ENCODE peak calls at places on chromosome 5, in eight cellular contexts. D, V, N, Q, X, I, B and J are unnamed samples.
A peak's percentile ranks its signal among the peaks of the same experiment; 100 is the strongest.

GRCh38 chr5:110414360-110414759 is 312.1 kb downstream of the TMEM232 start:
- DNase-seq in D (peak; percentile 18), V (no peak), X (no peak), I (no peak), Q (no peak), B (no peak), N (no peak), J (no peak)

GRCh38 chr5:153926201-153926600 is 112.5 kb downstream of the FAM114A2 start:
- DNase-seq in X (no peak), V (no peak), N (no peak), D (no peak), Q (no peak), B (no peak), I (no peak), J (no peak)

GRCh38 chr5:114434396-114435219 is 72.7 kb downstream of the KCNN2 start:
- DNase-seq in N (no peak), B (no peak), D (no peak), Q (no peak), X (no peak), V (no peak), I (no peak), J (no peak)

GRCh38 chr5:143934821-143935220 is 122.9 kb downstream of the HMHB1 start:
- DNase-seq in N (no peak), X (no peak), D (no peak), I (no peak), Q (no peak), B (no peak), V (no peak), J (no peak)

GRCh38 chr5:75933489-75933888 is 149.7 kb upstream of the SV2C start:
- DNase-seq in X (no peak), B (peak; percentile 14), I (no peak), V (no peak), Q (no peak), D (peak; percentile 54), N (no peak), J (no peak)

GRCh38 chr5:31918739-31919138 is 255.4 kb downstream of the GOLPH3 start:
- DNase-seq in I (no peak), B (no peak), D (no peak), X (no peak), N (no peak), V (no peak), Q (no peak), J (no peak)

GRCh38 chr5:67315082-67315801 is 118.6 kb upstream of the CD180 start:
- DNase-seq in D (peak; percentile 58), Q (no peak), B (no peak), V (no peak), N (no peak), X (no peak), I (peak; percentile 14), J (no peak)

GRCh38 chr5:150394103-150394502 is 18.6 kb downstream of the CD74 start:
- DNase-seq in Q (no peak), V (no peak), B (no peak), I (no peak), D (no peak), X (no peak), N (no peak), J (no peak)

GRCh38 chr5:91636351-91636750 is 253.2 kb upstream of the ARRDC3 start:
- DNase-seq in B (no peak), X (no peak), N (no peak), D (peak; percentile 20), Q (no peak), V (no peak), I (no peak), J (no peak)

GRCh38 chr5:41793156-41793770 is 77.0 kb downstream of the OXCT1 start:
- DNase-seq in D (peak; percentile 91), I (no peak), B (peak; percentile 8), X (no peak), V (no peak), N (no peak), Q (no peak), J (no peak)

GRCh38 chr5:153498516-153498915 is 8.0 kb downstream of the GRIA1 start:
- DNase-seq in N (no peak), X (no peak), D (no peak), I (no peak), Q (no peak), B (no peak), V (no peak), J (no peak)

GRCh38 chr5:149433524-149434131 is 54.5 kb upstream of the IL17B start:
- DNase-seq in N (no peak), X (peak; percentile 80), B (no peak), Q (no peak), I (no peak), D (no peak), V (no peak), J (no peak)

GRCh38 chr5:14349029-14349428 is 205.9 kb downstream of the TRIO start:
- DNase-seq in B (no peak), Q (no peak), V (no peak), X (no peak), I (no peak), N (no peak), D (no peak), J (no peak)

GRCh38 chr5:117054141-117054540 is 479.5 kb upstream of the SEMA6A start:
- DNase-seq in I (no peak), N (no peak), Q (no peak), B (no peak), D (no peak), V (no peak), X (no peak), J (no peak)

GRCh38 chr5:106020889-106021288 is 1649.8 kb downstream of the EFNA5 start:
- DNase-seq in I (no peak), X (no peak), B (no peak), V (no peak), N (no peak), D (no peak), Q (no peak), J (no peak)

GRCh38 chr5:155485344-155485743 is 471.8 kb downstream of the KIF4B start:
- DNase-seq in N (no peak), B (no peak), D (no peak), I (no peak), V (no peak), Q (no peak), X (no peak), J (no peak)

GRCh38 chr5:115321309-115321708 is 24.9 kb upstream of the CCDC112 start:
- DNase-seq in I (no peak), B (no peak), V (no peak), N (peak; percentile 37), Q (no peak), D (no peak), X (no peak), J (no peak)

GRCh38 chr5:14143843-14144585 is 872 bp downstream of the TRIO start:
- DNase-seq in X (peak; percentile 75), V (peak; percentile 55), I (no peak), N (no peak), D (peak; percentile 28), Q (peak; percentile 21), B (peak; percentile 51), J (peak; percentile 49)

GRCh38 chr5:169716287-169716686 is 79.2 kb downstream of the DOCK2 start:
- DNase-seq in I (no peak), B (no peak), Q (no peak), N (peak; percentile 56), X (no peak), D (no peak), V (no peak), J (no peak)

DNA sequence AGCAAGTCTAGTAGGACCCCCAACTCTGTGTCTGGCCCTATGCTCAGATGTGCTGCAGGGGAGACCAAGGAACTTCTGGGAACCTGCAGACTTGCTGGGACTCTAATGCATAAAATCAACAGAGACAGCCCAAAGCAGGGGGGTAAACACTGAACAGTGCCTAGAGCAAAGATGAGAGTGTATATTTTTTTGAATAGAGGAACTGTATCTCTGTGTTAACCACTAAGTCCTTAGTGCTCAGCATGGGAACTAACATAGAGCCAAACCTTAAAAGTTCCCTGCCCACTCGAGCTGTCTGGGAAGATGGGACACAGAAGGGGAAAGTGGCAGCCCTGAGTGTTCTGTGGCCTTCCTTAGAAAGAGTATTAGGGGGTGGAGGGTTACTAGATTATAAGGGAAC is 51.9 kb downstream of the C5orf15 start:
- DNase-seq in I (no peak), Q (no peak), N (no peak), V (no peak), B (no peak), D (no peak), X (no peak), J (no peak)
- H3K27ac ChIP-seq in I (no peak overlapping the region), Q (no peak overlapping the region), N (no peak overlapping the region), V (no peak overlapping the region), B (no peak overlapping the region), D (no peak overlapping the region), X (no peak overlapping the region), J (no peak overlapping the region)

DNA sequence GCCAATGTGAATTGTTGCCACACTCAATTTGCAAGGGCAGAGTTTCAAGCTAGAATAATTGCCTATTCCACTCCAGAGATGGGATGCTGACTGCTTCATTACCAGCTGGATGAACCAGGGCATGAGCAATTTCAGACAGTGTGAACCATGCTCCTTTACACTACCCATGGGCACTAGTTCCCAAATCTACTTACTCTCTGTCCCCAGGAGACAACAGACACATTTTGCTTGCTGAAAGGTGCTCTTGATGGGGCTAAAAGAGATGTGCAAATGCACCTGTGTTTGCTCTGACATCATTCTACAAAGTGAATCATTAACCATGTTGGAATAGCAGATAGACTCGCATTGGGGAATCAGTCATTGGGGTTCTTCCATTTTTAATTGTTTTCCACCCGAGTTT is 522.3 kb upstream of the NUDT12 start:
- DNase-seq in D (no peak), N (no peak), Q (no peak), B (no peak), I (no peak), V (no peak), X (no peak), J (no peak)
- H3K36me3 ChIP-seq in D (no peaks in the 10 kb centered on the region), N (peaks cover 5% of the 10 kb centered on the region), Q (no peaks in the 10 kb centered on the region), B (no peaks in the 10 kb centered on the region), I (no peaks in the 10 kb centered on the region), V (no peaks in the 10 kb centered on the region), X (no peaks in the 10 kb centered on the region), J (no peaks in the 10 kb centered on the region)

GRCh38 chr5:113216545-113216944 is 218.2 kb downstream of the TSSK1B start:
- DNase-seq in V (no peak), B (no peak), Q (no peak), X (no peak), N (no peak), D (no peak), I (no peak), J (no peak)
- H3K4me1 ChIP-seq in V (peaks cover 37% of the 10 kb centered on the region), B (no peaks in the 10 kb centered on the region), Q (no peaks in the 10 kb centered on the region), X (no peaks in the 10 kb centered on the region), N (peaks cover 2% of the 10 kb centered on the region), D (peaks cover 14% of the 10 kb centered on the region), I (peaks cover 66% of the 10 kb centered on the region), J (peaks cover 4% of the 10 kb centered on the region)

GRCh38 chr5:124626053-124626452 is 120.4 kb downstream of the ZNF608 start:
- DNase-seq in B (no peak), V (no peak), Q (no peak), X (no peak), D (no peak), I (no peak), N (no peak), J (no peak)

GRCh38 chr5:124620743-124621142 is 125.7 kb downstream of the ZNF608 start:
- DNase-seq in N (no peak), D (no peak), I (no peak), V (no peak), X (no peak), Q (no peak), B (no peak), J (no peak)

GRCh38 chr5:124621279-124621678 is 125.2 kb downstream of the ZNF608 start:
- DNase-seq in B (no peak), V (no peak), X (no peak), I (no peak), Q (no peak), D (no peak), N (no peak), J (no peak)

GRCh38 chr5:124619121-124619520 is 127.3 kb downstream of the ZNF608 start:
- DNase-seq in Q (no peak), N (no peak), X (no peak), B (no peak), V (no peak), D (no peak), I (no peak), J (no peak)

GRCh38 chr5:124623265-124623664 is 123.2 kb downstream of the ZNF608 start:
- DNase-seq in I (no peak), N (no peak), V (no peak), Q (no peak), X (no peak), B (no peak), D (no peak), J (no peak)
- H3K27ac ChIP-seq in I (no peak overlapping the region), N (no peak overlapping the region), V (no peak overlapping the region), Q (no peak overlapping the region), X (no peak overlapping the region), B (no peak overlapping the region), D (no peak overlapping the region), J (no peak overlapping the region)